ENCODE peak calls at places on chromosomes 5 and 9, in ten cellular contexts. F is aorta; Z is psoas muscle; Y is right cardiac atrium; L is CD8-positive, alpha-beta T cell; K is RWPE2; T is naive thymus-derived CD4-positive, alpha-beta T cell; W is tibial nerve; U is CD4-positive, CD25-positive, alpha-beta regulatory T cell; D is mammary epithelial cell. J is an unnamed sample. For H3K9me3 and H3K4me1, the result is how much of the 10 kb centered on the place peaks cover.

GRCh38 chr5:103934303-103934702 is 371.7 kb upstream of the NUDT12 start:
- DNase-seq in F (no peak), Z (no peak), Y (no peak), L (no peak), K (no peak), T (no peak), W (no peak), U (no peak), D (no peak), J (no peak)

GRCh38 chr9:104984541-104984940 is 56.6 kb upstream of the ABCA1 start:
- DNase-seq in F (no peak), Z (no peak), Y (no peak), L (no peak), K (no peak), T (no peak), W (no peak), U (no peak), D (no peak), J (no peak)

GRCh38 chr5:154395407-154396106 is 50.2 kb upstream of the SAP30L start:
- DNase-seq in F (no peak), Z (peak), Y (no peak), L (no peak), K (peak), T (no peak), W (no peak), U (no peak), D (peak), J (peak)

GRCh38 chr9:111099199-111100005 is 61.1 kb upstream of the LPAR1 start:
- DNase-seq in F (no peak), Z (no peak), Y (no peak), L (no peak), K (no peak), T (no peak), W (no peak), U (no peak), D (no peak), J (no peak)

GRCh38 chr9:16828335-16829281 is 41.9 kb downstream of the BNC2 start:
- DNase-seq in F (peak), Z (peak), Y (peak), L (no peak), K (no peak), T (no peak), W (peak), U (no peak), D (no peak), J (peak)

GRCh38 chr5:128341056-128341455 is 197.0 kb downstream of the FBN2 start:
- DNase-seq in F (no peak), Z (no peak), Y (no peak), L (no peak), K (no peak), T (no peak), W (peak), U (no peak), D (no peak), J (no peak)

GRCh38 chr5:9062873-9063272 is 483.0 kb downstream of the SEMA5A start:
- DNase-seq in F (no peak), Z (no peak), Y (no peak), L (no peak), K (no peak), T (no peak), W (no peak), U (no peak), D (no peak), J (no peak)

GRCh38 chr9:100170085-100170484 is 71.0 kb downstream of the INVS start:
- DNase-seq in F (no peak), Z (no peak), Y (no peak), L (no peak), K (no peak), T (no peak), W (no peak), U (no peak), D (peak), J (no peak)

GRCh38 chr5:149860801-149861322 is 83.7 kb downstream of the PDE6A start:
- DNase-seq in F (no peak), Z (no peak), Y (no peak), L (peak), K (no peak), T (no peak), W (no peak), U (no peak), D (peak), J (no peak)

GRCh38 chr9:83166369-83166768 is 103.4 kb upstream of the RASEF start:
- DNase-seq in F (no peak), Z (no peak), Y (no peak), L (no peak), K (no peak), T (no peak), W (no peak), U (no peak), D (peak), J (no peak)

GRCh38 chr5:20446121-20446520 is 458.1 kb upstream of the CDH18 start:
- DNase-seq in F (no peak), Z (no peak), Y (no peak), L (no peak), K (no peak), T (no peak), W (no peak), U (no peak), D (no peak), J (no peak)

GRCh38 chr9:114782586-114782985 is 23.3 kb downstream of the TNFSF15 start:
- DNase-seq in F (no peak), Z (no peak), Y (no peak), L (no peak), K (no peak), T (no peak), W (no peak), U (no peak), D (no peak), J (no peak)

GRCh38 chr9:21434202-21435014 is 5.8 kb upstream of the IFNA1 start:
- DNase-seq in F (no peak), Z (no peak), Y (no peak), L (peak), K (no peak), T (peak), W (peak), U (no peak), D (peak), J (no peak)

GRCh38 chr5:150637245-150638052 is 3.0 kb upstream of the SYNPO start:
- DNase-seq in F (peak), Z (no peak), Y (peak), L (no peak), K (no peak), T (no peak), W (no peak), U (no peak), D (peak), J (peak)

GRCh38 chr5:55603947-55604346 is 69.2 kb upstream of the PLPP1 start:
- DNase-seq in F (no peak), Z (no peak), Y (peak), L (no peak), K (no peak), T (no peak), W (no peak), U (no peak), D (no peak), J (no peak)

GRCh38 chr5:78495800-78496199 is 135.4 kb downstream of the SCAMP1 start:
- DNase-seq in F (no peak), Z (no peak), Y (no peak), L (no peak), K (no peak), T (no peak), W (no peak), U (no peak), D (no peak), J (no peak)

GRCh38 chr9:68991457-68991856 is 22.5 kb downstream of the PRKACG start:
- DNase-seq in F (no peak), Z (no peak), Y (no peak), L (no peak), K (no peak), T (no peak), W (no peak), U (no peak), D (no peak), J (no peak)

GRCh38 chr5:138944527-138945322 is 69.6 kb upstream of the LRRTM2 start:
- DNase-seq in F (no peak), Z (no peak), Y (no peak), L (no peak), K (no peak), T (no peak), W (no peak), U (no peak), D (no peak), J (peak)

GRCh38 chr5:9864791-9865190 is 234.6 kb upstream of the TAS2R1 start:
- DNase-seq in F (no peak), Z (no peak), Y (no peak), L (no peak), K (no peak), T (no peak), W (no peak), U (no peak), D (no peak), J (no peak)

GRCh38 chr9:110538621-110539020 is 40.9 kb downstream of the SVEP1 start:
- DNase-seq in F (no peak), Z (no peak), Y (no peak), L (no peak), K (no peak), T (no peak), W (no peak), U (no peak), D (no peak), J (no peak)

GRCh38 chr9:138116521-138116920 is 238.9 kb downstream of the CACNA1B start:
- DNase-seq in F (no peak), Z (no peak), Y (no peak), L (no peak), K (no peak), T (no peak), W (no peak), U (no peak), D (no peak), J (peak)

GRCh38 chr5:35478856-35479682 is 138.6 kb upstream of the SPEF2 start:
- DNase-seq in F (no peak), Z (no peak), Y (no peak), L (no peak), K (no peak), T (peak), W (no peak), U (no peak), D (peak), J (no peak)

GRCh38 chr5:151517122-151517920 is 69.9 kb downstream of the SLC36A1 start:
- DNase-seq in F (no peak), Z (no peak), Y (no peak), L (no peak), K (no peak), T (no peak), W (no peak), U (no peak), D (no peak), J (no peak)

GRCh38 chr5:132889501-132889900 is 16.0 kb downstream of the LEAP2 start:
- DNase-seq in F (no peak), Z (no peak), Y (no peak), L (no peak), K (no peak), T (no peak), W (no peak), U (no peak), D (no peak), J (no peak)

GRCh38 chr5:170405822-170406221 is 16.7 kb upstream of the KCNMB1 start:
- DNase-seq in F (no peak), Z (no peak), Y (no peak), L (no peak), K (no peak), T (no peak), W (no peak), U (no peak), D (no peak), J (no peak)

GRCh38 chr9:117325789-117326185 is 89.1 kb downstream of the ASTN2 start:
- DNase-seq in F (no peak), Z (no peak), Y (no peak), L (no peak), K (no peak), T (no peak), W (no peak), U (no peak), D (no peak), J (no peak)

GRCh38 chr9:115997923-115998322 is 155.7 kb upstream of the PAPPA start:
- DNase-seq in F (no peak), Z (no peak), Y (no peak), L (no peak), K (no peak), T (no peak), W (no peak), U (no peak), D (peak), J (no peak)

GRCh38 chr5:123155511-123155923 is 66.5 kb downstream of the PRDM6 start:
- DNase-seq in F (no peak), Z (no peak), Y (no peak), L (no peak), K (no peak), T (no peak), W (no peak), U (no peak), D (no peak), J (no peak)

GRCh38 chr5:72408127-72408526 is 88.0 kb downstream of the PTCD2 start:
- DNase-seq in F (no peak), Z (no peak), Y (no peak), L (no peak), K (no peak), T (no peak), W (no peak), U (no peak), D (no peak), J (no peak)

GRCh38 chr9:99967457-99967856 is 61.0 kb downstream of the STX17 start:
- DNase-seq in F (no peak), Z (no peak), Y (peak), L (no peak), K (no peak), T (no peak), W (no peak), U (no peak), D (no peak), J (no peak)

GRCh38 chr9:107878462-107878861 is 388.9 kb upstream of the KLF4 start:
- DNase-seq in F (no peak), Z (no peak), Y (no peak), L (no peak), K (no peak), T (no peak), W (no peak), U (no peak), D (no peak), J (no peak)

GRCh38 chr9:107874137-107874536 is 384.6 kb upstream of the KLF4 start:
- DNase-seq in F (no peak), Z (no peak), Y (no peak), L (no peak), K (no peak), T (no peak), W (no peak), U (no peak), D (no peak), J (no peak)

GRCh38 chr9:107874591-107875374 is 385.2 kb upstream of the KLF4 start:
- DNase-seq in F (no peak), Z (no peak), Y (no peak), L (no peak), K (no peak), T (no peak), W (no peak), U (no peak), D (no peak), J (no peak)

GRCh38 chr9:107872457-107873192 is 383.1 kb upstream of the KLF4 start:
- DNase-seq in F (no peak), Z (no peak), Y (no peak), L (no peak), K (no peak), T (no peak), W (no peak), U (no peak), D (no peak), J (no peak)

GRCh38 chr9:107875571-107875980 is 386.0 kb upstream of the KLF4 start:
- DNase-seq in F (no peak), Z (no peak), Y (no peak), L (no peak), K (no peak), T (no peak), W (no peak), U (no peak), D (no peak), J (no peak)
- H3K9me3 ChIP-seq in F (under half), Z (under half), Y (under half), L (under half), K (under half), T (under half), W (under half), U (under half), D (under half), J (under half)

GRCh38 chr9:124595743-124596142 is 88.5 kb upstream of the NR5A1 start:
- DNase-seq in F (no peak), Z (no peak), Y (no peak), L (no peak), K (no peak), T (no peak), W (no peak), U (no peak), D (no peak), J (no peak)

GRCh38 chr9:124590886-124591641 is 83.9 kb upstream of the NR5A1 start:
- DNase-seq in F (no peak), Z (no peak), Y (no peak), L (no peak), K (no peak), T (no peak), W (no peak), U (no peak), D (no peak), J (no peak)

GRCh38 chr9:124594673-124595072 is 87.5 kb upstream of the NR5A1 start:
- DNase-seq in F (no peak), Z (no peak), Y (no peak), L (no peak), K (no peak), T (no peak), W (no peak), U (no peak), D (no peak), J (no peak)

GRCh38 chr9:124594215-124594614 is 87.0 kb upstream of the NR5A1 start:
- DNase-seq in F (no peak), Z (no peak), Y (no peak), L (no peak), K (no peak), T (no peak), W (no peak), U (no peak), D (no peak), J (no peak)

DNA sequence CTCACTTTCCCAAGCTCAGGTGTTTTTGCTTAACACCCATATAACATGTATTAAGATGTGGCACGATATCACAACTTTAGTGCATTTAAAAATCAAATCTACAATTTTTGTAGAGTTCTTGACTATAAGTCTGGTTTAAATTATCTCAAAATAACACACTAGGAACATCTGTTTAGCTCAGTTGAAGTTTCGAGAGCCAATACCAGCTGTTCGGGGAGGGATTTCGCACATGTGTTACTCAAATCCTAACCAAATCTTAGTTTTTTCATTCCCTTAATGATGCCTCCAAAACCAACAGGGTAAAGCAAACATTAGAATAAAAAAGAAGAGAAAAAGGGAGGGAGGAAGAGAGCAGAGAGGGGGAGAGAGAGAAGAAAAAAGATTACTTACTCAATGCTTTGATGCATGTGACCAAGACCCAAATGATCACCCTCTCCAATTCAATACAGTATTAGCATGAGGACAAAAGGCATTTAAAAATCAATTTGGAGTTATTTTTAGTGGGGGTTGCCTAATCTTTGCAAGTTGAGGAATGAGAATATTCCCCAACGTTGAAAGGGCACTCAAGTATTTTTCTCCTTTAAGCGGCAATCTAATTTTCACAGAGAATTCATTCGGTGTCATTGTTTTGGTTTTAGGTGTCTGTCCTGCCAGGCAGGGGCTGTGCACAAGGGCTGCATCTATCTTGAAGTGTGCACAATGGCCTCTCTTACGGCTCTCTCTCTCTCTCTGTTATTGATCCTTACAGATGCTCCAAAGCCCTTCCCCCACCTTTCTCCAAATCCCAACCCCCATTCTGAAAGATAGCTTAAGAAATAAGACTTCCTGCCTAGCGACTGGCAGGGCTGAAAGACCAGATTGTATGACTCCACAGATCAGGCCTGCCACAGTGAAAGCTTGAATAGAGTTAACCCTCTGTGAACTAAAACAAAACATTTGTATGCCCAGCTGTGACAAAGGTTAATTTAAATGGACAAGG is 86.2 kb upstream of the NR5A1 start:
- DNase-seq in F (no peak), Z (no peak), Y (no peak), L (no peak), K (no peak), T (no peak), W (no peak), U (no peak), D (no peak), J (no peak)
- H3K4me1 ChIP-seq in F (under half), Z (under half), Y (under half), L (under half), K (under half), T (under half), W (under half), U (under half), D (under half), J (under half)

DNA sequence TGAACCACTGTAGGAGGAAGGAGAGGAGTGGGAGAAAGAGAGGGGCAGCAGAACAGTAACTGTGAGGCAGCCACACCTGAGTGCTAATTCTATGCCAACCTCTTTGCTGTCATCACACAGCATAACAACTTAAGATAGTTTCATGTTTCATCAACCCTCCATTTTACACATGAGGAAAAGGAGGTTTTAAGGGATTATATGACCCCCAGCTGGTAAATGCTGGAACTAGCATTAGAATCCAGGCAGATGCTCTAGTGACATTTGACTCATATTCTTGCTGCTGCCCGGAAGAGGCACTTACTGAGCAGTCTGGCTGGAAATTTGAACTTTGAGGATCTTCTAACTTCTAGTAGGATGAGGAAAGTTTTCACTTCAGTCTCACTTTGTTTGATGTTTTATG is 24.1 kb upstream of the VLDLR start:
- DNase-seq in F (no peak), Z (no peak), Y (no peak), L (no peak), K (no peak), T (no peak), W (no peak), U (no peak), D (no peak), J (no peak)
- H3K9me3 ChIP-seq in F (under half), Z (under half), Y (under half), L (under half), K (under half), T (under half), W (under half), U (under half), D (under half), J (under half)

DNA sequence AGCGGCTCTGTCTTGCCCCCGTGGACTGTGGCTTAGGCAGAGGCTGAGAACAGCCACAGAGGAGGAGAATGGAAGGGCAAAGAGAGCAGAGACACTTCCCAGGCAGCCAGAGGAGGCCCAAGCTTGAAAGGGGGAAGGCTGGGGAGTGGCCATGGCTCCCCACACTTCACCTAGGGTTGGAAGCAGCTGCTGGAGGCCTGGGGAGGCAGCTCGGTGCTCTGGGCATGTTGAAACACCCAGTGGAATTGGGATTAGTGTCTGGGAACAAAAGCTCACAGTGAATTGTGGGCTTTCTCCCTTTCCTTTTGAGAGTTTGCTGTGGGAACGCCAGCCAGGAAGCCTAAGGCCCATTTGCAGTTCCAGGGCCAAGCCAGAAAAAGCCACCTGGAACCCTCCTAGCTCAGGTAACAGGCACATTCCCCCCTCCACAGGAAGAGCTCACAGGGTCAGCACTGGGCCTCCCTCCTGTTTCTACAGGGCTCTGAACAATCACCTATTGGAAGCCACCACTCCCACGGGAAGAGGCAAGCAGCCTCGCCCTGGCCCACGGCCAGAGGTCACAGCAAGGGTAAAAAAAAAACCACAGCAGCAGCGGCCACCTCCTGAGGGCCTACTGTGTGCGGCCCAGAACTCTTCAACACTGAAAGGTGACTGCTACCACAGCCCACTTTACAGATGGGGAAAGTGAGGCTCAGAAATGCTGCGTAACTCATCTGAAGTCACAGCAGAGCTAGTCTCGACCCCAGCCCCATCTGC is 20.2 kb downstream of the EEIG1 start:
- DNase-seq in F (no peak), Z (no peak), Y (peak), L (no peak), K (no peak), T (no peak), W (no peak), U (no peak), D (peak), J (no peak)
- H3K4me1 ChIP-seq in F (under half), Z (half or more), Y (under half), L (half or more), K (under half), T (half or more), W (half or more), U (half or more), D (under half), J (under half)